ENCODE peak calls at places on chromosomes 3 and 15, in ten cellular contexts. One of them, this sample, is unnamed.

GRCh38 chr15:54131410-54131809 is 153.2 kb downstream of the UNC13C start:
- DNase-seq in amygdala: no peak
- DNase-seq in NCI-H1092 treated with DMSO at 0.1 percent for 48 hours: no peak
- DNase-seq in lung: no peak
- DNase-seq in stimulated activated CD4-positive, alpha-beta T cell treated with anti-CD3 and anti-CD28 coated beads, Interleukin-15, amount 100 ng/mL, for 24 hours: no peak
- DNase-seq in naive thymus-derived CD8-positive, alpha-beta T cell: no peak
- DNase-seq in foreskin fibroblast: no peak
- DNase-seq in stimulated activated CD8-positive, alpha-beta memory T cell treated with anti-CD3 and anti-CD28 coated beads, Interleukin-4, amount 100 ng/mL, for 4 hours: no peak
- DNase-seq in kidney tubule cell: peak
- DNase-seq in adipocyte: no peak
- DNase-seq in this sample: no peak

GRCh38 chr3:43034200-43034599 is 55.1 kb downstream of the GASK1A start:
- DNase-seq in amygdala: no peak
- DNase-seq in NCI-H1092 treated with DMSO at 0.1 percent for 48 hours: no peak
- DNase-seq in lung: no peak
- DNase-seq in stimulated activated CD4-positive, alpha-beta T cell treated with anti-CD3 and anti-CD28 coated beads, Interleukin-15, amount 100 ng/mL, for 24 hours: no peak
- DNase-seq in naive thymus-derived CD8-positive, alpha-beta T cell: no peak
- DNase-seq in foreskin fibroblast: no peak
- DNase-seq in stimulated activated CD8-positive, alpha-beta memory T cell treated with anti-CD3 and anti-CD28 coated beads, Interleukin-4, amount 100 ng/mL, for 4 hours: no peak
- DNase-seq in kidney tubule cell: no peak
- DNase-seq in adipocyte: no peak
- DNase-seq in this sample: no peak

GRCh38 chr3:85321892-85322291 is 363.1 kb downstream of the CADM2 start:
- DNase-seq in amygdala: no peak
- DNase-seq in NCI-H1092 treated with DMSO at 0.1 percent for 48 hours: no peak
- DNase-seq in lung: no peak
- DNase-seq in stimulated activated CD4-positive, alpha-beta T cell treated with anti-CD3 and anti-CD28 coated beads, Interleukin-15, amount 100 ng/mL, for 24 hours: no peak
- DNase-seq in naive thymus-derived CD8-positive, alpha-beta T cell: no peak
- DNase-seq in foreskin fibroblast: no peak
- DNase-seq in stimulated activated CD8-positive, alpha-beta memory T cell treated with anti-CD3 and anti-CD28 coated beads, Interleukin-4, amount 100 ng/mL, for 4 hours: no peak
- DNase-seq in kidney tubule cell: no peak
- DNase-seq in adipocyte: no peak
- DNase-seq in this sample: no peak

GRCh38 chr3:64150527-64151238 is 74.6 kb downstream of the PRICKLE2 start:
- DNase-seq in amygdala: no peak
- DNase-seq in NCI-H1092 treated with DMSO at 0.1 percent for 48 hours: peak
- DNase-seq in lung: peak
- DNase-seq in stimulated activated CD4-positive, alpha-beta T cell treated with anti-CD3 and anti-CD28 coated beads, Interleukin-15, amount 100 ng/mL, for 24 hours: no peak
- DNase-seq in naive thymus-derived CD8-positive, alpha-beta T cell: no peak
- DNase-seq in foreskin fibroblast: peak
- DNase-seq in stimulated activated CD8-positive, alpha-beta memory T cell treated with anti-CD3 and anti-CD28 coated beads, Interleukin-4, amount 100 ng/mL, for 4 hours: no peak
- DNase-seq in kidney tubule cell: peak
- DNase-seq in adipocyte: peak
- DNase-seq in this sample: peak

GRCh38 chr3:13364602-13365271 is 55.4 kb downstream of the NUP210 start:
- DNase-seq in amygdala: no peak
- DNase-seq in NCI-H1092 treated with DMSO at 0.1 percent for 48 hours: no peak
- DNase-seq in lung: no peak
- DNase-seq in stimulated activated CD4-positive, alpha-beta T cell treated with anti-CD3 and anti-CD28 coated beads, Interleukin-15, amount 100 ng/mL, for 24 hours: no peak
- DNase-seq in naive thymus-derived CD8-positive, alpha-beta T cell: no peak
- DNase-seq in foreskin fibroblast: no peak
- DNase-seq in stimulated activated CD8-positive, alpha-beta memory T cell treated with anti-CD3 and anti-CD28 coated beads, Interleukin-4, amount 100 ng/mL, for 4 hours: no peak
- DNase-seq in kidney tubule cell: peak
- DNase-seq in adipocyte: peak
- DNase-seq in this sample: no peak

GRCh38 chr3:33145221-33145900 is 31.5 kb downstream of the CRTAP start:
- DNase-seq in amygdala: no peak
- DNase-seq in NCI-H1092 treated with DMSO at 0.1 percent for 48 hours: no peak
- DNase-seq in lung: no peak
- DNase-seq in stimulated activated CD4-positive, alpha-beta T cell treated with anti-CD3 and anti-CD28 coated beads, Interleukin-15, amount 100 ng/mL, for 24 hours: no peak
- DNase-seq in naive thymus-derived CD8-positive, alpha-beta T cell: no peak
- DNase-seq in foreskin fibroblast: no peak
- DNase-seq in stimulated activated CD8-positive, alpha-beta memory T cell treated with anti-CD3 and anti-CD28 coated beads, Interleukin-4, amount 100 ng/mL, for 4 hours: no peak
- DNase-seq in kidney tubule cell: no peak
- DNase-seq in adipocyte: no peak
- DNase-seq in this sample: no peak

GRCh38 chr3:21105784-21106183 is 645.2 kb downstream of the ZNF385D start:
- DNase-seq in amygdala: no peak
- DNase-seq in NCI-H1092 treated with DMSO at 0.1 percent for 48 hours: no peak
- DNase-seq in lung: no peak
- DNase-seq in stimulated activated CD4-positive, alpha-beta T cell treated with anti-CD3 and anti-CD28 coated beads, Interleukin-15, amount 100 ng/mL, for 24 hours: no peak
- DNase-seq in naive thymus-derived CD8-positive, alpha-beta T cell: no peak
- DNase-seq in foreskin fibroblast: no peak
- DNase-seq in stimulated activated CD8-positive, alpha-beta memory T cell treated with anti-CD3 and anti-CD28 coated beads, Interleukin-4, amount 100 ng/mL, for 4 hours: no peak
- DNase-seq in kidney tubule cell: no peak
- DNase-seq in adipocyte: no peak
- DNase-seq in this sample: no peak

GRCh38 chr3:165532851-165533250 is 304.4 kb downstream of the BCHE start:
- DNase-seq in amygdala: no peak
- DNase-seq in NCI-H1092 treated with DMSO at 0.1 percent for 48 hours: no peak
- DNase-seq in lung: no peak
- DNase-seq in stimulated activated CD4-positive, alpha-beta T cell treated with anti-CD3 and anti-CD28 coated beads, Interleukin-15, amount 100 ng/mL, for 24 hours: no peak
- DNase-seq in naive thymus-derived CD8-positive, alpha-beta T cell: no peak
- DNase-seq in foreskin fibroblast: no peak
- DNase-seq in stimulated activated CD8-positive, alpha-beta memory T cell treated with anti-CD3 and anti-CD28 coated beads, Interleukin-4, amount 100 ng/mL, for 4 hours: no peak
- DNase-seq in kidney tubule cell: no peak
- DNase-seq in adipocyte: no peak
- DNase-seq in this sample: no peak

GRCh38 chr15:66883322-66883911 is 181.4 kb downstream of the SMAD6 start:
- DNase-seq in amygdala: peak
- DNase-seq in NCI-H1092 treated with DMSO at 0.1 percent for 48 hours: no peak
- DNase-seq in lung: peak
- DNase-seq in stimulated activated CD4-positive, alpha-beta T cell treated with anti-CD3 and anti-CD28 coated beads, Interleukin-15, amount 100 ng/mL, for 24 hours: peak
- DNase-seq in naive thymus-derived CD8-positive, alpha-beta T cell: no peak
- DNase-seq in foreskin fibroblast: peak
- DNase-seq in stimulated activated CD8-positive, alpha-beta memory T cell treated with anti-CD3 and anti-CD28 coated beads, Interleukin-4, amount 100 ng/mL, for 4 hours: no peak
- DNase-seq in kidney tubule cell: peak
- DNase-seq in adipocyte: peak
- DNase-seq in this sample: peak

GRCh38 chr3:38029400-38030125 is at the start of gene PLCD1:
- DNase-seq in amygdala: peak
- DNase-seq in NCI-H1092 treated with DMSO at 0.1 percent for 48 hours: no peak
- DNase-seq in lung: peak
- DNase-seq in stimulated activated CD4-positive, alpha-beta T cell treated with anti-CD3 and anti-CD28 coated beads, Interleukin-15, amount 100 ng/mL, for 24 hours: peak
- DNase-seq in naive thymus-derived CD8-positive, alpha-beta T cell: peak
- DNase-seq in foreskin fibroblast: peak
- DNase-seq in stimulated activated CD8-positive, alpha-beta memory T cell treated with anti-CD3 and anti-CD28 coated beads, Interleukin-4, amount 100 ng/mL, for 4 hours: no peak
- DNase-seq in kidney tubule cell: peak
- DNase-seq in adipocyte: peak
- DNase-seq in this sample: no peak

GRCh38 chr15:46280753-46281521 is 646.1 kb downstream of the SQOR start:
- DNase-seq in amygdala: no peak
- DNase-seq in NCI-H1092 treated with DMSO at 0.1 percent for 48 hours: peak
- DNase-seq in lung: no peak
- DNase-seq in stimulated activated CD4-positive, alpha-beta T cell treated with anti-CD3 and anti-CD28 coated beads, Interleukin-15, amount 100 ng/mL, for 24 hours: no peak
- DNase-seq in naive thymus-derived CD8-positive, alpha-beta T cell: no peak
- DNase-seq in foreskin fibroblast: peak
- DNase-seq in stimulated activated CD8-positive, alpha-beta memory T cell treated with anti-CD3 and anti-CD28 coated beads, Interleukin-4, amount 100 ng/mL, for 4 hours: no peak
- DNase-seq in kidney tubule cell: peak
- DNase-seq in adipocyte: no peak
- DNase-seq in this sample: no peak

GRCh38 chr15:23897576-23897975 is 210.5 kb upstream of the NDN start:
- DNase-seq in amygdala: no peak
- DNase-seq in NCI-H1092 treated with DMSO at 0.1 percent for 48 hours: no peak
- DNase-seq in lung: no peak
- DNase-seq in stimulated activated CD4-positive, alpha-beta T cell treated with anti-CD3 and anti-CD28 coated beads, Interleukin-15, amount 100 ng/mL, for 24 hours: no peak
- DNase-seq in naive thymus-derived CD8-positive, alpha-beta T cell: no peak
- DNase-seq in foreskin fibroblast: no peak
- DNase-seq in stimulated activated CD8-positive, alpha-beta memory T cell treated with anti-CD3 and anti-CD28 coated beads, Interleukin-4, amount 100 ng/mL, for 4 hours: no peak
- DNase-seq in kidney tubule cell: no peak
- DNase-seq in adipocyte: no peak
- DNase-seq in this sample: no peak

GRCh38 chr15:74132681-74133070 is 2.3 kb downstream of the ISLR2 start:
- DNase-seq in amygdala: no peak
- DNase-seq in NCI-H1092 treated with DMSO at 0.1 percent for 48 hours: no peak
- DNase-seq in lung: no peak
- DNase-seq in stimulated activated CD4-positive, alpha-beta T cell treated with anti-CD3 and anti-CD28 coated beads, Interleukin-15, amount 100 ng/mL, for 24 hours: no peak
- DNase-seq in naive thymus-derived CD8-positive, alpha-beta T cell: no peak
- DNase-seq in foreskin fibroblast: peak
- DNase-seq in stimulated activated CD8-positive, alpha-beta memory T cell treated with anti-CD3 and anti-CD28 coated beads, Interleukin-4, amount 100 ng/mL, for 4 hours: no peak
- DNase-seq in kidney tubule cell: peak
- DNase-seq in adipocyte: no peak
- DNase-seq in this sample: no peak

GRCh38 chr15:63677778-63678177 is 80.6 kb downstream of the FBXL22 start:
- DNase-seq in amygdala: no peak
- DNase-seq in NCI-H1092 treated with DMSO at 0.1 percent for 48 hours: no peak
- DNase-seq in lung: peak
- DNase-seq in stimulated activated CD4-positive, alpha-beta T cell treated with anti-CD3 and anti-CD28 coated beads, Interleukin-15, amount 100 ng/mL, for 24 hours: no peak
- DNase-seq in naive thymus-derived CD8-positive, alpha-beta T cell: no peak
- DNase-seq in foreskin fibroblast: no peak
- DNase-seq in stimulated activated CD8-positive, alpha-beta memory T cell treated with anti-CD3 and anti-CD28 coated beads, Interleukin-4, amount 100 ng/mL, for 4 hours: no peak
- DNase-seq in kidney tubule cell: no peak
- DNase-seq in adipocyte: no peak
- DNase-seq in this sample: no peak

GRCh38 chr3:120072867-120073525 is 21.3 kb downstream of the GSK3B start:
- DNase-seq in amygdala: no peak
- DNase-seq in NCI-H1092 treated with DMSO at 0.1 percent for 48 hours: no peak
- DNase-seq in lung: no peak
- DNase-seq in stimulated activated CD4-positive, alpha-beta T cell treated with anti-CD3 and anti-CD28 coated beads, Interleukin-15, amount 100 ng/mL, for 24 hours: no peak
- DNase-seq in naive thymus-derived CD8-positive, alpha-beta T cell: no peak
- DNase-seq in foreskin fibroblast: no peak
- DNase-seq in stimulated activated CD8-positive, alpha-beta memory T cell treated with anti-CD3 and anti-CD28 coated beads, Interleukin-4, amount 100 ng/mL, for 4 hours: no peak
- DNase-seq in kidney tubule cell: no peak
- DNase-seq in adipocyte: no peak
- DNase-seq in this sample: no peak

GRCh38 chr3:129962600-129962999 is 11.9 kb upstream of the TRH start:
- DNase-seq in amygdala: no peak
- DNase-seq in NCI-H1092 treated with DMSO at 0.1 percent for 48 hours: no peak
- DNase-seq in lung: no peak
- DNase-seq in stimulated activated CD4-positive, alpha-beta T cell treated with anti-CD3 and anti-CD28 coated beads, Interleukin-15, amount 100 ng/mL, for 24 hours: no peak
- DNase-seq in naive thymus-derived CD8-positive, alpha-beta T cell: no peak
- DNase-seq in foreskin fibroblast: no peak
- DNase-seq in stimulated activated CD8-positive, alpha-beta memory T cell treated with anti-CD3 and anti-CD28 coated beads, Interleukin-4, amount 100 ng/mL, for 4 hours: no peak
- DNase-seq in kidney tubule cell: no peak
- DNase-seq in adipocyte: no peak
- DNase-seq in this sample: no peak

GRCh38 chr3:142576792-142577191 is 1.7 kb downstream of the ATR start:
- DNase-seq in amygdala: no peak
- DNase-seq in NCI-H1092 treated with DMSO at 0.1 percent for 48 hours: no peak
- DNase-seq in lung: no peak
- DNase-seq in stimulated activated CD4-positive, alpha-beta T cell treated with anti-CD3 and anti-CD28 coated beads, Interleukin-15, amount 100 ng/mL, for 24 hours: no peak
- DNase-seq in naive thymus-derived CD8-positive, alpha-beta T cell: no peak
- DNase-seq in foreskin fibroblast: no peak
- DNase-seq in stimulated activated CD8-positive, alpha-beta memory T cell treated with anti-CD3 and anti-CD28 coated beads, Interleukin-4, amount 100 ng/mL, for 4 hours: no peak
- DNase-seq in kidney tubule cell: no peak
- DNase-seq in adipocyte: no peak
- DNase-seq in this sample: no peak

GRCh38 chr3:196168808-196169391 is 42.3 kb downstream of the ZDHHC19 start:
- DNase-seq in amygdala: no peak
- DNase-seq in NCI-H1092 treated with DMSO at 0.1 percent for 48 hours: peak
- DNase-seq in lung: no peak
- DNase-seq in stimulated activated CD4-positive, alpha-beta T cell treated with anti-CD3 and anti-CD28 coated beads, Interleukin-15, amount 100 ng/mL, for 24 hours: no peak
- DNase-seq in naive thymus-derived CD8-positive, alpha-beta T cell: no peak
- DNase-seq in foreskin fibroblast: no peak
- DNase-seq in stimulated activated CD8-positive, alpha-beta memory T cell treated with anti-CD3 and anti-CD28 coated beads, Interleukin-4, amount 100 ng/mL, for 4 hours: no peak
- DNase-seq in kidney tubule cell: no peak
- DNase-seq in adipocyte: no peak
- DNase-seq in this sample: no peak

This sample was measured in HFF-Myc.